ENCODE peak calls at places on chromosomes 3 and 15, in five cellular contexts. I is naive thymus-derived CD4-positive, alpha-beta T cell; G is sigmoid colon; Z is upper lobe of right lung; A is IMR-90. T is an unnamed sample. For H3K4me1, the result is how much of the 10 kb centered on the place peaks cover.

GRCh38 chr15:63940956-63941620 is 105.2 kb downstream of the DAPK2 start:
- DNase-seq in A (no peak), I (no peak), G (no peak), Z (no peak), T (no peak)

GRCh38 chr3:183220828-183221227 is 32.2 kb upstream of the B3GNT5 start:
- DNase-seq in Z (no peak), I (no peak), G (no peak), A (no peak), T (no peak)

GRCh38 chr3:17135696-17136095 is 250.9 kb downstream of the PLCL2 start:
- DNase-seq in G (no peak), I (no peak), Z (no peak), A (no peak), T (no peak)

GRCh38 chr15:99251436-99251821 is at the start of gene LRRC28:
- DNase-seq in I (no peak), Z (no peak), G (no peak), A (no peak), T (no peak)

GRCh38 chr3:159593927-159594605 is 394.6 kb upstream of the IL12A start:
- DNase-seq in Z (no peak), I (no peak), G (no peak), A (no peak), T (no peak)

GRCh38 chr3:64988188-64988587 is 300.4 kb upstream of the ADAMTS9 start:
- DNase-seq in A (no peak), I (no peak), G (no peak), Z (no peak), T (no peak)

GRCh38 chr15:74245342-74245931 is 9.3 kb downstream of the CCDC33 start:
- DNase-seq in G (no peak), Z (no peak), A (no peak), I (peak), T (peak)

GRCh38 chr15:91769919-91770318 is 83.6 kb upstream of the SLCO3A1 start:
- DNase-seq in Z (no peak), I (no peak), G (no peak), A (no peak), T (no peak)

GRCh38 chr15:47427463-47427862 is 289.8 kb upstream of the SEMA6D start:
- DNase-seq in I (no peak), G (no peak), A (peak), Z (no peak), T (no peak)

GRCh38 chr3:112351036-112351435 is 18.1 kb downstream of the CD200 start:
- DNase-seq in A (no peak), G (no peak), I (no peak), Z (no peak), T (no peak)

GRCh38 chr3:112348945-112349344 is 16.0 kb downstream of the CD200 start:
- DNase-seq in A (no peak), I (no peak), G (no peak), Z (no peak), T (no peak)

GRCh38 chr3:112351823-112352222 is 18.9 kb downstream of the CD200 start:
- DNase-seq in I (no peak), A (no peak), G (no peak), Z (no peak), T (no peak)

GRCh38 chr3:112350181-112350825 is 17.3 kb downstream of the CD200 start:
- DNase-seq in I (no peak), G (no peak), A (no peak), Z (no peak), T (no peak)

GRCh38 chr3:112349557-112349956 is 16.6 kb downstream of the CD200 start:
- DNase-seq in A (no peak), Z (no peak), G (no peak), I (no peak), T (no peak)
- H3K4me1 ChIP-seq in A (under half), Z (under half), G (under half), I (under half), T (under half)

GRCh38 chr3:69462022-69462825 is 76.3 kb upstream of the FRMD4B start:
- DNase-seq in Z (no peak), G (no peak), A (no peak), I (no peak), T (no peak)

GRCh38 chr3:69454204-69454787 is 68.4 kb upstream of the FRMD4B start:
- DNase-seq in G (no peak), A (no peak), I (no peak), Z (no peak), T (no peak)

GRCh38 chr3:69462826-69463100 is 76.9 kb upstream of the FRMD4B start:
- DNase-seq in Z (no peak), G (no peak), A (no peak), I (no peak), T (no peak)

GRCh38 chr3:69460034-69460433 is 74.1 kb upstream of the FRMD4B start:
- DNase-seq in Z (no peak), G (no peak), I (no peak), A (no peak), T (no peak)

GRCh38 chr3:69458798-69459197 is 72.9 kb upstream of the FRMD4B start:
- DNase-seq in I (no peak), A (no peak), Z (no peak), G (no peak), T (no peak)
- H3K27ac ChIP-seq in I (no peak), A (no peak), Z (no peak), G (no peak), T (no peak)

GRCh38 chr3:58353722-58354553 is 21.2 kb downstream of the PXK start:
- DNase-seq in G (no peak), A (peak), Z (no peak), I (peak), T (no peak)
- H3K4me1 ChIP-seq in G (under half), A (under half), Z (under half), I (under half), T (under half)

GRCh38 chr3:99931059-99931458 is 113.4 kb downstream of the CMSS1 start:
- DNase-seq in Z (no peak), A (no peak), G (no peak), I (no peak), T (no peak)
- H3K27ac ChIP-seq in Z (no peak), A (no peak), G (peak), I (no peak), T (no peak)

GRCh38 chr3:9414822-9415221 is 17.4 kb downstream of the SETD5 start:
- DNase-seq in I (no peak), A (no peak), Z (no peak), G (no peak), T (no peak)

GRCh38 chr3:9411302-9411701 is 13.9 kb downstream of the SETD5 start:
- DNase-seq in Z (no peak), A (no peak), I (no peak), G (no peak), T (no peak)

GRCh38 chr3:9412293-9412692 is 14.9 kb downstream of the SETD5 start:
- DNase-seq in Z (no peak), G (no peak), A (no peak), I (no peak), T (no peak)

GRCh38 chr3:9416139-9416780 is 18.8 kb downstream of the SETD5 start:
- DNase-seq in I (no peak), G (no peak), A (peak), Z (no peak), T (no peak)

GRCh38 chr3:9415485-9416138 is 18.2 kb downstream of the SETD5 start:
- DNase-seq in G (no peak), A (no peak), I (no peak), Z (no peak), T (no peak)
- H3K4me1 ChIP-seq in G (half or more), A (under half), I (under half), Z (half or more), T (under half)

GRCh38 chr15:88623632-88624031 is 2.5 kb downstream of the AEN start:
- DNase-seq in I (no peak), G (peak), Z (no peak), A (no peak), T (no peak)

GRCh38 chr15:88621789-88622604 is 857 bp downstream of the AEN start:
- DNase-seq in Z (no peak), G (peak), A (peak), I (peak), T (peak)

GRCh38 chr15:88620995-88621772 is at the start of gene AEN:
- DNase-seq in I (peak), A (peak), G (peak), Z (peak), T (peak)

GRCh38 chr15:88623061-88623460 is 1.9 kb downstream of the AEN start:
- DNase-seq in Z (no peak), G (peak), A (peak), I (no peak), T (no peak)

GRCh38 chr15:88622605-88622975 is 1.4 kb downstream of the AEN start:
- DNase-seq in G (peak), Z (no peak), I (no peak), A (no peak), T (no peak)
- H3K27ac ChIP-seq in G (peak), Z (peak), I (peak), A (peak), T (no peak)

DNA sequence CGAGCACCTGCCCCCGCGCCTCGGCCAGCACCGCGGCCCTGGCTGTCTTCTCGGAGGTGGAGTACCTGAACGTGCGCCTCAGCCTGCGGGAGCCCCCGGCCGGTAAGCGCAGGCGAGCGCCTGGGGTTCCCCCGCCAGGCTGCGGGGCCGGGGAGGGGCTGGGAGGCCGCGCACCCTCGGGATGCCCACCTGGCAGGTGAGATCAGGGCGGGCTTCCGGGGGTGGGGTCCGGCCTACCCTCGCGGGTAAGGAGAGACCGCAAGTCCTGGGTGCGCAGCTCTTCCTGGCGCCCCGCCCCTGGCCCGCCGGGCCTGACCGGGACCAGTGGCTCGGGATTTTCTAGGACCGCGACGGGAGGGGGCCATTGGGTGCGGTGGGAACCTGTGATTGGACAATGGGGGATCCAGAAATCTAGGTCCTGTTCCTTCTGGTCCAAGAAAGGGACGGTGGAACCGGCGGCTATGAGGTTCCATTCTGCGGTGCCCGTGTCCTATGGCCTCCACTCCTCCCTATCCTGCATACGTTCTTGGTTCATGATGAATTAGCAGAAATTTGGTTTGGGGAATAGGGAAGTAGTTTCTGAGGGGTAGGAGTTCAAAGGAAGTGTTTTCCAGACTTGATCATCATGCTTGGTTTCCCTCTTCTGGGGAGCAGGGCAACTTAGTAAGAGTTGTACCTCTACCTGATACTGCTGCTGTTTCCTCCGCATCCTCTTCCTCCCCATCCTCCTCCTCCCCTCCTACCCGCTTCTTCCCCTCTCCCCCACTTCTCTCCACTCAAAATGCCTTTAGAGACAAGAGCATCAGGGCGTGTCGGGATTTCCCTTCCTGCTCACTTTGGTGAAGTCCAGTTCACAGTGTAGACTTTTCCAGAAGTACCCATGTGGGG is 808 bp downstream of the ARRDC4 start:
- DNase-seq in A (peak), I (no peak), G (peak), Z (peak), T (peak)
- H3K4me1 ChIP-seq in A (under half), I (under half), G (under half), Z (under half), T (under half)

DNA sequence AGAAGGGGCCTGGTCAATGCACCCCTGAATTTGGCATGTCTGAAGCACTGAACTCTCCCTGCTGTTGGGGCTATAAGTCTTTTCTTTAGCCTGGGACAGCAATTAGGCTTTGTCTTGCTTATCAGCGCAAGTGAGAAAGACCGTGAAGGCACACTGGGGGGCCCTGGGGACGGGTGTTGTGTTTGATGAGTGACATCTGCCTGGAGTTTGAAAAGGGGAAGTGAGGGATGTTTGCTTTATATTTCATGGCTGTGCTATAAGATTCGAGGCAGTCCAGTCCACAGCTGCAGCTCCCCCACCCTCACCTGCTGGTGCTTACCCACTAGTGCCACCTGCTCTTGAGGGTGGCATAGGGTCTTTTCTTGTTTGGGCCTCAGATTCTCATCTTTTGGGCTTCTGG is 44.8 kb downstream of the CEMIP start:
- DNase-seq in Z (no peak), G (no peak), A (no peak), I (no peak), T (peak)
- H3K27ac ChIP-seq in Z (no peak), G (no peak), A (no peak), I (no peak), T (no peak)

T was measured in endodermal cell.